ENCODE peak calls at places on chromosomes 3 and 15, in six cellular contexts. E is RWPE1, B is AG10803, M is progenitor cell of endocrine pancreas, I is heart left ventricle, L is AG04450. X is an unnamed sample.
A peak's percentile ranks its signal among the peaks of the same experiment; 100 is the strongest.

GRCh38 chr3:193240850-193241706 is at the start of gene PLAAT1:
- DNase-seq in E (peak; percentile 87), M (peak; percentile 62), L (no peak), B (peak; percentile 17), I (peak; percentile 81), X (peak; percentile 69)

GRCh38 chr3:142888099-142888483 is 792 bp downstream of the PCOLCE2 start:
- DNase-seq in B (peak; percentile 28), I (peak; percentile 60), M (no peak), L (no peak), E (peak; percentile 44), X (peak; percentile 56)

GRCh38 chr3:152322756-152323155 is 54.0 kb downstream of the MBNL1 start:
- DNase-seq in E (no peak), B (peak; percentile 62), M (no peak), I (no peak), L (no peak), X (no peak)

GRCh38 chr3:155744091-155744625 is 713 bp downstream of the PLCH1 start:
- DNase-seq in M (peak; percentile 70), I (peak; percentile 39), E (peak; percentile 43), B (no peak), L (no peak), X (peak; percentile 85)

GRCh38 chr3:178345944-178346343 is 190.3 kb upstream of the KCNMB2 start:
- DNase-seq in L (no peak), B (no peak), M (no peak), E (no peak), I (no peak), X (no peak)

GRCh38 chr3:9793161-9793781 is 389 bp downstream of the ARPC4 start:
- DNase-seq in M (no peak), I (peak; percentile 44), L (no peak), B (peak; percentile 59), E (no peak), X (no peak)

GRCh38 chr15:70339551-70340517 is 242.1 kb upstream of the TLE3 start:
- DNase-seq in M (no peak), B (peak; percentile 70), E (no peak), I (peak; percentile 69), L (no peak), X (peak; percentile 94)

GRCh38 chr3:143436231-143436930 is 316.8 kb downstream of the CHST2 start:
- DNase-seq in B (peak; percentile 45), M (no peak), I (no peak), E (no peak), L (no peak), X (no peak)

GRCh38 chr3:175940881-175941280 is 1081.7 kb downstream of the NAALADL2 start:
- DNase-seq in B (no peak), E (no peak), L (no peak), M (no peak), I (no peak), X (peak; percentile 71)

GRCh38 chr3:32844914-32845313 is 27.1 kb downstream of the TRIM71 start:
- DNase-seq in E (no peak), B (no peak), M (no peak), L (no peak), I (no peak), X (no peak)

GRCh38 chr15:96046620-96047240 is 283.8 kb upstream of the NR2F2 start:
- DNase-seq in M (no peak), B (peak; percentile 60), I (no peak), E (no peak), L (no peak), X (no peak)

GRCh38 chr3:170701696-170702678 is 116.1 kb upstream of the SLC7A14 start:
- DNase-seq in M (no peak), L (no peak), E (no peak), B (no peak), I (no peak), X (no peak)

GRCh38 chr15:85412956-85413854 is 32.8 kb downstream of the AKAP13 start:
- DNase-seq in M (no peak), B (peak; percentile 74), L (peak; percentile 50), I (peak; percentile 74), E (peak; percentile 95), X (no peak)

GRCh38 chr3:196186661-196187573 is 24.3 kb downstream of the ZDHHC19 start:
- DNase-seq in I (no peak), M (no peak), E (no peak), L (no peak), B (no peak), X (no peak)

GRCh38 chr3:24682141-24682547 is 187.5 kb upstream of the THRB start:
- DNase-seq in L (no peak), I (no peak), B (peak; percentile 98), M (no peak), E (peak; percentile 28), X (no peak)

GRCh38 chr15:64948916-64949315 is 37.2 kb downstream of the ANKDD1A start:
- DNase-seq in B (no peak), L (no peak), I (no peak), M (no peak), E (no peak), X (no peak)

GRCh38 chr3:9216736-9217135 is 32.7 kb downstream of the SRGAP3 start:
- DNase-seq in I (no peak), M (no peak), E (no peak), B (peak; percentile 75), L (no peak), X (no peak)

GRCh38 chr15:36263666-36264065 is 315.8 kb upstream of the CDIN1 start:
- DNase-seq in B (no peak), I (no peak), E (no peak), L (no peak), M (no peak), X (no peak)

GRCh38 chr3:141735789-141736465 is 2.2 kb upstream of the RNF7 start:
- DNase-seq in M (no peak), L (no peak), B (no peak), E (no peak), I (no peak), X (no peak)

GRCh38 chr3:157738441-157738840 is 235.2 kb upstream of the VEPH1 start:
- DNase-seq in L (no peak), B (peak; percentile 30), M (no peak), E (no peak), I (no peak), X (no peak)

GRCh38 chr3:159859424-159859823 is 129.2 kb upstream of the IL12A start:
- DNase-seq in I (no peak), M (no peak), B (peak; percentile 61), E (no peak), L (no peak), X (no peak)

GRCh38 chr15:56192659-56193442 is 50.8 kb downstream of the RFX7 start:
- DNase-seq in E (no peak), B (no peak), L (no peak), M (no peak), I (no peak), X (no peak)

GRCh38 chr3:71173421-71173975 is 410.0 kb downstream of the FOXP1 start:
- DNase-seq in E (no peak), I (no peak), M (no peak), B (peak; percentile 92), L (no peak), X (no peak)

GRCh38 chr3:179731544-179731943 is 78.7 kb downstream of the USP13 start:
- DNase-seq in M (no peak), L (no peak), I (no peak), E (no peak), B (no peak), X (no peak)

GRCh38 chr3:178840586-178840985 is 231.0 kb downstream of the ZMAT3 start:
- DNase-seq in M (no peak), E (no peak), L (no peak), B (no peak), I (no peak), X (no peak)

GRCh38 chr3:196735751-196736150 is 3.9 kb upstream of the PAK2 start:
- DNase-seq in M (no peak), L (no peak), I (no peak), B (peak; percentile 62), E (no peak), X (no peak)

GRCh38 chr3:194396897-194397756 is 1.9 kb downstream of the GP5 start:
- DNase-seq in M (no peak), E (no peak), I (no peak), L (no peak), B (no peak), X (no peak)

GRCh38 chr3:115165701-115166100 is 18.6 kb upstream of the ZBTB20 start:
- DNase-seq in L (no peak), I (no peak), M (no peak), B (peak; percentile 22), E (no peak), X (no peak)

DNA sequence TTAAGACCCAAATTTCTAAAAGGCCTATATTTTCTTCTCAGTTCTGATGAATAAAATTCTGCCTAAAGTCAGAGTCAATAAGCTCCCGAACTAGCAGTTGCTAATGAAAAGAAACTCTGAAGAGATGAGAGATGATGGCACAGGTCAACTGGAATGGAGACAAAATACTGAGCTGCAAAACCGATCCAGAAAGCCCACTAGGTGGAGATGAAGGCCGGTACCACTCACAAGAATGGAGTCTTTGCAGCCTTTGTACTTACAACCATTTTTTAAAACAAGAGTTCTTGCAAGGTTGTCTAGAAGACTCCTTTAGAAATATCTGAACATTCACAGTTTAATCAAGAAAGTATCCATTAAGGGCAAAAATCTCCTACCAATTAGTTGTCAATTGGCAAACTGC is 119.9 kb upstream of the TJP1 start:
- DNase-seq in L (no peak), E (no peak), M (no peak), B (no peak), I (no peak), X (no peak)
- TF ChIP-seq CTCF in L (peak; percentile 43), E (no peak), M (peak; percentile 30), B (peak; percentile 32), I (peak; percentile 37), X (peak; percentile 42)

DNA sequence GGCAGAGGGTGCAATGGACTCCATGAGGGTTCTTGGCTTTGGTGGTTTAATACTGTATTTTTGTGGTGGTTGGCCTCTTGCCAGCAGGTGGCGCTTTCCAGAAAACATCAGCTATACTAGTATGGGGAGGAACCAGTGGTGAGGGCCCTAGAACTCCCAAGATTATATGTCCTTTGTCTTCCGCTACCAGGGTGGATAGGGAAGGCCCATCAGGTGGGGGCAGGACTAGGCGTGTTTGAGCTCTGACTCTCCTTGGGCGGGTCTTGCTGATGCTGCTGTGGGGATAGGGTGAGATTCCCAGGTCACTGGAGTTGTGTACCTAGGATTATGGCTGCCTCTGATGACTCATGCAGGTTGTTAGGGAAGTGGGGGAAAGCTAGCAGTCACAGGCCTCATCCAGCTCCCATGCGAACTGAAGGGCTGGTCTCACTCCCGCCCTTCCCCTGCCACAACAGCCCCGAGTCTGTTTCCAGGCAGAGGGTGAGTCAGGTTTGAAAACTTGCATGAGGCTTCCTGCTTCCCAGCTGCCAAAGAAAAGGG is 357.7 kb downstream of the OTOL1 start:
- DNase-seq in E (peak; percentile 64), B (peak; percentile 58), L (peak; percentile 11), M (no peak), I (no peak), X (peak; percentile 39)
- TF ChIP-seq CTCF in E (no peak), B (peak; percentile 6), L (peak; percentile 16), M (peak; percentile 46), I (no peak), X (peak; percentile 44)

GRCh38 chr15:29623240-29623639 is 199.0 kb downstream of the TJP1 start:
- DNase-seq in E (no peak), M (no peak), L (no peak), B (no peak), I (no peak), X (no peak)
- TF ChIP-seq CTCF in E (no peak), M (no peak), L (peak; percentile 5), B (no peak), I (no peak), X (peak; percentile 6)

DNA sequence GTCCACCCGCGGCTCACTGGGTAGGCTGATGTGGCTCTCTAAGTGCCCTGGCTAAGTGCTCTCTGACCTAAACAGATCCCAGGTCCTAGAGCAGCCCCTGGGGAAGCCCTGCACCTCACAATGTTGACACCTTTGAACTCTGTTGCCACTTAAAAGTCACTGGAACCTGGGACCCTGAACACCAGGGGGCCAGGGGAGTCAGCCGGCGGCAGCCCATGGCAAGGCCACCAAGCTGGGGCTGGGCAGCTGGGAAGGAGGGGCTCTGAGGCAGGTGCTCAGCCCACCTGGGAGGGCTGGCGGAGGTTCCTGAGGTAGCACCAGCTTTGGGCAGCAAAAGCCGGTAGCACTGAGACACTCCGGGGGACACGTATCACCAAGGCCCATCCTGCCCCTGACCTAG is 129.0 kb downstream of the CHSY1 start:
- DNase-seq in I (no peak), E (no peak), B (no peak), L (no peak), M (no peak), X (no peak)
- TF ChIP-seq CTCF in I (no peak), E (no peak), B (no peak), L (no peak), M (no peak), X (no peak)